ENCODE peak calls at places on chromosomes 16 and 17, in four cellular contexts. Z, I, L and E are unnamed samples.

GRCh38 chr17:42276609-42277341 is 584 bp upstream of the STAT5B start:
- DNase-seq in L (peak; percentile 84), Z (peak; percentile 68), I (peak; percentile 16), E (peak; percentile 86)

GRCh38 chr17:60127068-60128064 is 22.4 kb upstream of the CA4 start:
- DNase-seq in L (peak; percentile 26), I (no peak), Z (no peak), E (no peak)

GRCh38 chr17:82029990-82030469 is 1.4 kb upstream of the RAC3 start:
- DNase-seq in L (no peak), Z (no peak), I (no peak), E (no peak)

GRCh38 chr17:30380106-30380420 is 1.3 kb downstream of the CPD start:
- DNase-seq in Z (peak; percentile 76), L (no peak), I (no peak), E (no peak)

GRCh38 chr16:8963010-8963824 is 489 bp downstream of the USP7 start:
- DNase-seq in Z (no peak), L (no peak), I (no peak), E (no peak)

GRCh38 chr17:32723310-32723955 is 153.5 kb downstream of the MYO1D start:
- DNase-seq in L (no peak), Z (no peak), I (no peak), E (no peak)

GRCh38 chr17:2898255-2898926 is 102.2 kb downstream of the RAP1GAP2 start:
- DNase-seq in I (no peak), Z (no peak), L (no peak), E (no peak)

GRCh38 chr16:30885196-30885595 is 8.7 kb downstream of the BCL7C start:
- DNase-seq in Z (peak; percentile 36), L (no peak), I (no peak), E (no peak)

GRCh38 chr17:64378890-64379354 is 11.7 kb downstream of the PECAM1 start:
- DNase-seq in Z (no peak), L (no peak), I (no peak), E (no peak)

GRCh38 chr17:70059076-70059475 is 15.9 kb upstream of the KCNJ16 start:
- DNase-seq in I (no peak), Z (no peak), L (no peak), E (no peak)

GRCh38 chr16:31409433-31409832 is 16.3 kb downstream of the ITGAD start:
- DNase-seq in L (no peak), Z (no peak), I (no peak), E (peak; percentile 35)

GRCh38 chr17:21162394-21162775 is 35.6 kb downstream of the DHRS7B start:
- DNase-seq in I (no peak), L (no peak), Z (no peak), E (no peak)

GRCh38 chr17:80283116-80283852 is 22.6 kb downstream of the RNF213 start:
- DNase-seq in I (no peak), L (no peak), Z (no peak), E (no peak)

GRCh38 chr17:63696381-63696961 is 3.5 kb downstream of the LIMD2 start:
- DNase-seq in I (peak; percentile 37), L (no peak), Z (peak; percentile 90), E (peak; percentile 35)

GRCh38 chr17:29590261-29590978 is 972 bp upstream of the GIT1 start:
- DNase-seq in Z (peak; percentile 93), I (no peak), L (no peak), E (peak; percentile 75)

GRCh38 chr17:48021964-48022363 is 15.6 kb downstream of the COPZ2 start:
- DNase-seq in L (no peak), Z (no peak), I (no peak), E (no peak)

GRCh38 chr17:3885970-3886369 is 6.9 kb downstream of the CAMKK1 start:
- DNase-seq in I (no peak), Z (no peak), L (no peak), E (peak; percentile 87)

GRCh38 chr16:2386990-2387389 is 42.3 kb upstream of the CCNF start:
- DNase-seq in L (no peak), I (no peak), Z (no peak), E (no peak)

GRCh38 chr16:31869511-31870201 is 4.0 kb upstream of the ZNF267 start:
- DNase-seq in Z (peak; percentile 55), L (no peak), I (no peak), E (peak; percentile 51)

GRCh38 chr16:8788578-8789172 is 8.8 kb downstream of the TMEM186 start:
- DNase-seq in L (no peak), I (no peak), Z (no peak), E (no peak)

GRCh38 chr17:18093616-18094408 is 6.1 kb downstream of the DRG2 start:
- DNase-seq in I (no peak), L (peak; percentile 66), Z (peak; percentile 71), E (peak; percentile 52)

GRCh38 chr17:9309216-9309615 is 266.4 kb downstream of the STX8 start:
- DNase-seq in I (no peak), L (no peak), Z (no peak), E (no peak)
- H3K4me3 ChIP-seq in I (no peak overlapping the region), L (no peak overlapping the region), Z (no peak overlapping the region), E (no peak overlapping the region)

GRCh38 chr17:6913608-6914443 is 82.0 kb upstream of the ALOX12 start:
- DNase-seq in I (peak; percentile 66), Z (peak; percentile 88), L (peak; percentile 78), E (peak; percentile 51)
- H3K4me3 ChIP-seq in I (peak overlapping the region; percentile 70), Z (no peak overlapping the region), L (no peak overlapping the region), E (peak overlapping the region; percentile 33)

GRCh38 chr16:11386791-11387546 is 41.7 kb downstream of the RMI2 start:
- DNase-seq in L (no peak), Z (peak; percentile 78), I (no peak), E (peak; percentile 32)
- H3K4me3 ChIP-seq in L (no peak overlapping the region), Z (no peak overlapping the region), I (no peak overlapping the region), E (no peak overlapping the region)

DNA sequence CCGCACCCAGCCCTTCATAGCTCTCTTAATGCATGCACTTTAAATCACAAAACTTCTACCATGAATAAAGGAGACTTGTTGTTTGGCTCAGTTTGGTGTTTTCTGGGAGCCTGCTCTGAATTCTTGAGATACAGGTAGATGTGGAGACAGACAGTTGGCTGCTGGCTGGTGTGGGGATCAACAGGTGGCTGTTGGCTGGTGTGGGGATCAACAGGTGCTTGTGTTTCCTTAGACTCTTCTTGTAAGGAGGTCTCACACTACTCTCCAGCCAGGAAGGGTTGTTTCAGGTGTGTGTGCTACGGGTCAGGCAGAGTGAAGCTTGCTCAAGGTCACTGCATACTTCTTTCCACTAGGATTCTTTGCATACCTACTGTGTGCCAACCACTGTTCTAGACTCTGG is 265.9 kb downstream of the HS3ST4 start:
- DNase-seq in I (no peak), Z (no peak), L (no peak), E (no peak)
- H3K4me3 ChIP-seq in I (no peak overlapping the region), Z (no peak overlapping the region), L (no peak overlapping the region), E (no peak overlapping the region)

GRCh38 chr16:85054948-85055502 is 27.4 kb downstream of the KIAA0513 start:
- DNase-seq in Z (no peak), L (no peak), I (no peak), E (no peak)
- H3K4me3 ChIP-seq in Z (no peak overlapping the region), L (no peak overlapping the region), I (peak overlapping the region; percentile 30), E (peak overlapping the region; percentile 7)

GRCh38 chr16:49857423-49858181 is 1.7 kb upstream of the ZNF423 start:
- DNase-seq in L (no peak), I (no peak), Z (peak; percentile 79), E (peak; percentile 27)

GRCh38 chr16:49856741-49857330 is 924 bp upstream of the ZNF423 start:
- DNase-seq in L (peak; percentile 80), I (no peak), Z (no peak), E (peak; percentile 59)

GRCh38 chr16:49859139-49859947 is 3.4 kb upstream of the ZNF423 start:
- DNase-seq in L (peak; percentile 82), I (no peak), Z (peak; percentile 44), E (no peak)

GRCh38 chr16:49860593-49860992 is 4.7 kb upstream of the ZNF423 start:
- DNase-seq in L (no peak), Z (no peak), I (no peak), E (no peak)

DNA sequence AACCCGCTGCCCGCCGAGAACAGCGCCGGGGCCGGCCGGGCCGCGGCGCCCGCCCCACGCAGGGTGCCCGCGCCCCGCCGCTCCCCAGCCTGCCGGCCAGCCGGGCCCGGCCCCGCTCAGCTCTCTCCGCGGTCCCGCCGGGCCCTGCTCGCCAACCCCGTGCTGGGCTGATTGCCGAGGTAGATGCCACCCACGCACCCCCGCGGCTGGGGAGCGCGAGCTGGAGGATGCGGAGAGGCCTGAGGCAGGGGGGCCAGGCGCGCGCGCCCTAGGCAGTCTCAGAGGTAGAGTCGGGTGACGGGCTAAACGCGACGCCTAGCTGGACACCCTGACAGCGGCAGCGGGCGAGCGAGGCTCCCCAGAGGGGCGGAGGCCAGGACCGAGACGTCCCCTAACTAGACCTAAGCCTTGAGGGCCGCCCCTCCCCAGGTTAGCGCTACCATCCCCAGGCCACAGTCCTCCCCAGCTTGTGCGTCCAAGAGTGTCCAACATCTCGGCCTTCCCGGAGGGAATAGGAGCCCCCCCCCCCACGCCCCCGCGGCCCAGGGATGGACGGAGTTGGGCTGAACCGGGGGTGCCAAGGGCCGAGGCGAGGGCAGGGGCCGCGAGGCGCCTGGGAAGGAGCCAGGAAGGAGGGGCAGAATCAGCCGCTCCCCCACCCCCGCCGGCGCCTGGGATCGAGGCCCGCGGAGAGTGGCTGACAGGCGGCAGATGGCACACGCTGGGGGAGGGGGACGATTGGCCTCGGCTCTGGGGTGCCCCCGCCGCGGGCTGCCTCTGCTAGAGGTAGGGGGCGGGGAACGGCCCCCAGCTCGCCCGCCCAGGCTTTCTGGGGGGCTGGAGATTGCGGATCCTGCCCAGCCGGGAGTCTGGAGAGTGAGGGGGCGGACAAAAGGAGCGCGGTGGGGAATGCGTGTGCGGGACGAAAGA is 2.6 kb upstream of the ZNF423 start:
- DNase-seq in Z (no peak), I (no peak), L (no peak), E (peak; percentile 31)
- H3K4me3 ChIP-seq in Z (no peak overlapping the region), I (peak overlapping the region; percentile 15), L (peak overlapping the region; percentile 38), E (no peak overlapping the region)

GRCh38 chr16:23836078-23836403 is 258 bp downstream of the PRKCB start:
- DNase-seq in Z (no peak), I (peak; percentile 8), L (no peak), E (no peak)
- H3K4me3 ChIP-seq in Z (peak overlapping the region; percentile 62), I (peak overlapping the region; percentile 93), L (peak overlapping the region; percentile 33), E (no peak overlapping the region)